ENCODE peak calls at places on chromosome 5, in five cellular contexts. Q is IMR-90, S is lung, G is dorsolateral prefrontal cortex, M is lower lobe of right lung. A is an unnamed sample.

GRCh38 chr5:33980030-33980429 is 4.5 kb downstream of the SLC45A2 start:
- DNase-seq in Q (no peak), S (no peak), G (no peak), M (no peak), A (no peak)

GRCh38 chr5:154756203-154756870 is 1.2 kb downstream of the LARP1 start:
- DNase-seq in Q (no peak), S (peak), G (peak), M (peak), A (peak)

GRCh38 chr5:141484499-141485304 is at the start of gene PCDHGC4:
- DNase-seq in Q (no peak), S (no peak), G (no peak), M (no peak), A (peak)

GRCh38 chr5:78758169-78758839 is 109.7 kb upstream of the LHFPL2 start:
- DNase-seq in Q (peak), S (no peak), G (no peak), M (no peak), A (peak)

GRCh38 chr5:9392625-9393024 is 153.2 kb downstream of the SEMA5A start:
- DNase-seq in Q (peak), S (no peak), G (no peak), M (no peak), A (no peak)

GRCh38 chr5:150778517-150779396 is at the start of gene SMIM3:
- DNase-seq in Q (peak), S (peak), G (peak), M (peak), A (peak)

GRCh38 chr5:126354012-126354856 is 69.0 kb upstream of the GRAMD2B start:
- DNase-seq in Q (peak), S (no peak), G (no peak), M (no peak), A (peak)

GRCh38 chr5:113205807-113206206 is 229.0 kb downstream of the TSSK1B start:
- DNase-seq in Q (no peak), S (no peak), G (no peak), M (no peak), A (no peak)

GRCh38 chr5:148027505-148027904 is 36.3 kb upstream of the SPINK5 start:
- DNase-seq in Q (no peak), S (no peak), G (no peak), M (no peak), A (no peak)

GRCh38 chr5:141665995-141666940 is 15.1 kb upstream of the FCHSD1 start:
- DNase-seq in Q (no peak), S (no peak), G (no peak), M (no peak), A (no peak)

GRCh38 chr5:92566113-92566767 is 1014.8 kb downstream of the NR2F1-AS1 start:
- DNase-seq in Q (no peak), S (no peak), G (no peak), M (no peak), A (no peak)

GRCh38 chr5:145859451-145859850 is 13.4 kb downstream of the GRXCR2 start:
- DNase-seq in Q (no peak), S (no peak), G (no peak), M (no peak), A (no peak)

GRCh38 chr5:65828022-65828421 is 98.4 kb upstream of the ERBIN start:
- DNase-seq in Q (no peak), S (no peak), G (no peak), M (no peak), A (no peak)

GRCh38 chr5:128649183-128649582 is 111.1 kb upstream of the FBN2 start:
- DNase-seq in Q (peak), S (no peak), G (no peak), M (no peak), A (no peak)

GRCh38 chr5:180047667-180048066 is 23.9 kb downstream of the RNF130 start:
- DNase-seq in Q (no peak), S (no peak), G (no peak), M (peak), A (no peak)

GRCh38 chr5:10762776-10763500 is 1.9 kb upstream of the DAP start:
- DNase-seq in Q (peak), S (no peak), G (no peak), M (no peak), A (no peak)

GRCh38 chr5:32443145-32443540 is 1.4 kb downstream of the ZFR start:
- DNase-seq in Q (peak), S (no peak), G (no peak), M (no peak), A (peak)

GRCh38 chr5:97618721-97619120 is 435.7 kb upstream of the RIOK2 start:
- DNase-seq in Q (no peak), S (no peak), G (no peak), M (no peak), A (no peak)

GRCh38 chr5:144313147-144313726 is 142.6 kb downstream of the KCTD16 start:
- DNase-seq in Q (no peak), S (no peak), G (no peak), M (no peak), A (no peak)

GRCh38 chr5:14413331-14413750 is 168.3 kb upstream of the OTULINL start:
- DNase-seq in Q (peak), S (no peak), G (no peak), M (no peak), A (no peak)

GRCh38 chr5:100644776-100645175 is 109.6 kb downstream of the FAM174A start:
- DNase-seq in Q (no peak), S (no peak), G (no peak), M (no peak), A (no peak)

GRCh38 chr5:160774646-160775313 is 77.2 kb downstream of the ATP10B start:
- DNase-seq in Q (no peak), S (no peak), G (no peak), M (no peak), A (no peak)

GRCh38 chr5:142697846-142698245 is 12.0 kb upstream of the FGF1 start:
- DNase-seq in Q (peak), S (no peak), G (no peak), M (no peak), A (no peak)

GRCh38 chr5:3352711-3353110 is 242.9 kb upstream of the IRX1 start:
- DNase-seq in Q (no peak), S (no peak), G (no peak), M (no peak), A (no peak)

GRCh38 chr5:5699062-5699461 is 276.6 kb downstream of the ICE1 start:
- DNase-seq in Q (no peak), S (no peak), G (no peak), M (no peak), A (no peak)

GRCh38 chr5:540215-541147 is 16.2 kb upstream of the SLC9A3 start:
- DNase-seq in Q (no peak), S (no peak), G (no peak), M (peak), A (no peak)

GRCh38 chr5:151798674-151799073 is 26.9 kb downstream of the G3BP1 start:
- DNase-seq in Q (no peak), S (no peak), G (no peak), M (no peak), A (no peak)

GRCh38 chr5:143416411-143416810 is 12.9 kb upstream of the NR3C1 start:
- DNase-seq in Q (no peak), S (no peak), G (no peak), M (no peak), A (no peak)

GRCh38 chr5:109374625-109375024 is 35.1 kb downstream of the PJA2 start:
- DNase-seq in Q (no peak), S (no peak), G (no peak), M (no peak), A (no peak)

GRCh38 chr5:77333036-77333435 is 122.6 kb downstream of the PDE8B start:
- DNase-seq in Q (no peak), S (no peak), G (no peak), M (no peak), A (no peak)

GRCh38 chr5:174327317-174327864 is 281.9 kb downstream of the NSG2 start:
- DNase-seq in Q (peak), S (no peak), G (no peak), M (peak), A (peak)
- TF ChIP-seq CTCF in Q (peak), S (no peak), G (peak), M (peak), A (peak)

GRCh38 chr5:29002481-29002880 is 1964.1 kb upstream of the CDH9 start:
- DNase-seq in Q (no peak), S (no peak), G (no peak), M (no peak), A (no peak)

GRCh38 chr5:29001666-29002065 is 1963.3 kb upstream of the CDH9 start:
- DNase-seq in Q (no peak), S (no peak), G (no peak), M (no peak), A (no peak)

GRCh38 chr5:29005386-29005785 is 1967.0 kb upstream of the CDH9 start:
- DNase-seq in Q (no peak), S (no peak), G (no peak), M (no peak), A (no peak)
- TF ChIP-seq CTCF in Q (no peak), S (no peak), G (no peak), M (no peak), A (no peak)

GRCh38 chr5:95284512-95285405 is at the start of gene MCTP1:
- DNase-seq in Q (no peak), S (no peak), G (peak), M (peak), A (peak)
- TF ChIP-seq CTCF in Q (no peak), S (no peak), G (no peak), M (no peak), A (no peak)

GRCh38 chr5:28580616-28581015 is 1542.2 kb upstream of the CDH9 start:
- DNase-seq in Q (no peak), S (no peak), G (no peak), M (no peak), A (no peak)

GRCh38 chr5:28575368-28575767 is 1537.0 kb upstream of the CDH9 start:
- DNase-seq in Q (no peak), S (no peak), G (no peak), M (no peak), A (no peak)

GRCh38 chr5:28574616-28575015 is 1536.2 kb upstream of the CDH9 start:
- DNase-seq in Q (no peak), S (no peak), G (no peak), M (no peak), A (no peak)

DNA sequence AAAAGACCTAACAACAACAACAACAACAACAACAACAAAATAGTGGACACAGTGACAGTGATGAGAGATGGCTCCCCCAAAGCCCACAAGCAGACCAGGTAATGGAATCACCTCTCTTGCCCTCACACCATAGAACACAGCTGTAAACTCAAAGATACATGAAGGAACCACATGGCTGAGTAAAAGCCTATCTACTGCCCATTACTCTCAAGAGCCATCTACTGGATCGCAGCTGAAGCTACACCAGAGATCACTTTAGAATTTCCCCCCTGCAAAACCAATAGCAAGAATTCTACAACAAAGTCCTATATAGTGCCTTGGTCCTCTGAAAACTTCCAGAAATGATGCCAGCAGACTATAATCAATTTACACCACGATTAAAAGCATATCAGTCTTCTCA is 1537.6 kb upstream of the CDH9 start:
- DNase-seq in Q (no peak), S (no peak), G (no peak), M (no peak), A (no peak)
- TF ChIP-seq CTCF in Q (no peak), S (no peak), G (no peak), M (no peak), A (no peak)

DNA sequence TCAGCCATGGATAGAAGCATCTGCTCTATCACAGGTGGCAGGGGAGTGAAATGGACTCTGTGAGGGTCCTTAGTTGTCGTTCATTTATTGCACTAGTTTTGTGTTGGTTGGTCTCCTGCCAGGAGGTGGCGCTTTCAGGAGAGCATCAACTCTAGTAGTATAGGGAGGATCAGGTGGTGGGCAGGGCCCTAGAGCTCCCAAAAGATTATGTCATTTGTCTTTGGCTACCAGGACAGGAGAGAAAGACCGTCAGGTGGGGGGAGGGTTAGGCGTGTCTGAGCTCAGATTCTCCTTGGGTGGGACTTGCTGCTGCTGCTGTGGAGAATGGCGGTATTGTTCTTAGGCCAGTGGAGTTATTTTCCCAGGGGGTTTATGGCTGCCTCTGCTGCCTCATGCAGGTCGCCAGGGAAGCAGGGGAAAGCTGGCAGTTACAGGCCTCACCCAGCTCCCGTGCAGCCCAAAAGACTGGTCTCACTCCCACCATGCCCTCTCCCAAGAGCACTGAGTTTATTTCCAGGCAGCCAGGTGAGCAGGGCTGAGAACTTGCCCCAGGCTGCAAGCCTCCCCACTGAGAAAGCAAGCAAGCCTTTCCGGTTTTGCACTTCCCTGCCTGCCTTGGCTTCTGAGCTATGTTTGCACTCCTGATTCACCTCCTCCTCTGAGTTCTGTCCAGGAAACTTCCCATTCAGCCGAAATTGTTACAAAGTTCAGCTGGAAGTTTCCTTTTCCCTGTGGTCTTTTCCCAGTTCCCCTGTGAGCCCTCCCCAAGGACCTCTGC is 317.3 kb downstream of the TAF11L14 start:
- DNase-seq in Q (no peak), S (no peak), G (no peak), M (no peak), A (no peak)
- TF ChIP-seq CTCF in Q (no peak), S (no peak), G (no peak), M (no peak), A (no peak)

DNA sequence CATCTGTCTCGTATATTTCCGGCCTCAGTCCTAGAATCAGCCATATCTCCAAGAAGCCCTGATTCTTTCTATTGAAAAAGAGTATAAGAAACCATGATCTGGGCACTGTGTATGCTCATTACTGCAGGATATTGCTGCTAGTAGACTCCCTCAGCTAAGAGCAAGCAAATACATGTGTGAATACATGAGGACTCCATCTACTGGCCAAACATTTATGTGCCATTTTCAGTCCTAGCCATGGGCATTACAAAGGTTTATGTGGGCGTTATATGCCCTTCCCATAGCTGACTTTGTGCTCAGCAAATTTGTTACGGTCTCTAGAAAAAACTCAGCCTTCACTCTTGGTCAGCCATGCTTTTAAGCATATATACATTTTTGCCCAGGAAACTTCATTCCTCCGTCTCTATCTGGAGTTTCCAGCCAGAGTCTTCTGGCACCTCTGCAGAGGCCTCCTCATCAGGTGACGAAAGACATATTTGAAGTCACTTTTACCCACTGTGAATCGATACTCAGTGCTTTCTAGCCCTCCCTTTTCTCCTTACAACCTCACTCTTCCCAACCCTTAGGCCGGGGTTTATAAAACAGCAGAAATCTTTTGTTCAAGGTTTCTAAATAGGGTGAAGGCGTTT is 1495.6 kb upstream of the CDH6 start:
- DNase-seq in Q (no peak), S (no peak), G (no peak), M (no peak), A (no peak)
- TF ChIP-seq CTCF in Q (no peak), S (no peak), G (no peak), M (no peak), A (no peak)

GRCh38 chr5:16552666-16553343 is 64.0 kb downstream of the RETREG1 start:
- DNase-seq in Q (peak), S (peak), G (peak), M (peak), A (peak)
- TF ChIP-seq CTCF in Q (peak), S (peak), G (peak), M (peak), A (peak)

GRCh38 chr5:67152400-67152799 is 44.2 kb downstream of the CD180 start:
- DNase-seq in Q (no peak), S (no peak), G (no peak), M (no peak), A (no peak)

GRCh38 chr5:67146981-67147380 is 49.6 kb downstream of the CD180 start:
- DNase-seq in Q (no peak), S (no peak), G (no peak), M (no peak), A (no peak)

GRCh38 chr5:67147768-67148167 is 48.8 kb downstream of the CD180 start:
- DNase-seq in Q (peak), S (no peak), G (no peak), M (no peak), A (no peak)

GRCh38 chr5:67149057-67149634 is 47.5 kb downstream of the CD180 start:
- DNase-seq in Q (no peak), S (no peak), G (no peak), M (no peak), A (no peak)

GRCh38 chr5:67149933-67150523 is 46.6 kb downstream of the CD180 start:
- DNase-seq in Q (peak), S (no peak), G (no peak), M (no peak), A (no peak)
- TF ChIP-seq CTCF in Q (peak), S (no peak), G (peak), M (peak), A (peak)